ENCODE peak calls at places on chromosomes 11 and 22, in four cellular contexts. A is HepG2, J is GM12878, T is H1. N is an unnamed sample.
A peak's percentile ranks its signal among the peaks of the same experiment; 100 is the strongest.

GRCh38 chr11:73975479-73975757 is 7.2 kb downstream of the UCP2 start:
- DNase-seq in A (no peak), J (no peak), T (no peak), N (no peak)

GRCh38 chr22:39666495-39666894 is 95.9 kb downstream of the CACNA1I start:
- DNase-seq in A (no peak), J (no peak), T (no peak), N (no peak)

GRCh38 chr22:27125539-27125938 is 468.2 kb downstream of the MIAT start:
- DNase-seq in A (no peak), T (no peak), J (no peak), N (no peak)

GRCh38 chr22:35380537-35381423 is at the start of gene HMOX1:
- DNase-seq in J (no peak), T (peak; percentile 82), A (peak; percentile 73), N (peak; percentile 91)

GRCh38 chr11:44823920-44824704 is 97.3 kb downstream of the TSPAN18 start:
- DNase-seq in A (peak; percentile 52), J (no peak), T (peak; percentile 76), N (peak; percentile 85)

GRCh38 chr22:42261266-42261665 is 9.2 kb downstream of the TCF20 start:
- DNase-seq in J (no peak), T (no peak), A (no peak), N (no peak)

GRCh38 chr11:45651841-45652745 is 13.3 kb downstream of the CHST1 start:
- DNase-seq in J (no peak), T (peak; percentile 40), A (no peak), N (no peak)

GRCh38 chr11:47179655-47179991 is 2.9 kb upstream of the ARFGAP2 start:
- DNase-seq in A (peak; percentile 52), T (peak; percentile 65), J (peak; percentile 9), N (peak; percentile 79)

GRCh38 chr11:115911656-115912055 is 407.4 kb upstream of the CADM1 start:
- DNase-seq in T (no peak), A (no peak), J (no peak), N (no peak)

GRCh38 chr11:88402192-88402715 is 64.7 kb upstream of the CTSC start:
- DNase-seq in A (no peak), J (peak; percentile 17), T (no peak), N (no peak)

GRCh38 chr11:126544311-126545056 is 189.0 kb downstream of the ST3GAL4 start:
- DNase-seq in T (peak; percentile 56), J (no peak), A (no peak), N (peak; percentile 71)

GRCh38 chr11:123475478-123475877 is 45.4 kb downstream of the GRAMD1B start:
- DNase-seq in J (no peak), A (no peak), T (no peak), N (peak; percentile 72)

GRCh38 chr11:12376259-12376971 is 956 bp upstream of the PARVA start:
- DNase-seq in A (no peak), J (no peak), T (no peak), N (no peak)

GRCh38 chr11:87265132-87265531 is 227.4 kb downstream of the TMEM135 start:
- DNase-seq in J (no peak), T (no peak), A (no peak), N (no peak)

GRCh38 chr22:18152519-18152918 is 2.5 kb downstream of the USP18 start:
- DNase-seq in A (no peak), J (peak; percentile 26), T (no peak), N (no peak)

GRCh38 chr11:17979770-17980371 is 33.0 kb downstream of the SERGEF start:
- DNase-seq in A (peak; percentile 31), J (no peak), T (peak; percentile 63), N (peak; percentile 81)

GRCh38 chr22:24141586-24141985 is 39.7 kb upstream of the SUSD2 start:
- DNase-seq in T (no peak), A (no peak), J (no peak), N (no peak)

GRCh38 chr22:19038728-19039447 is 83.3 kb downstream of the DGCR2 start:
- DNase-seq in T (no peak), J (no peak), A (no peak), N (peak; percentile 55)

GRCh38 chr11:19472679-19473078 is 231.9 kb upstream of the E2F8 start:
- DNase-seq in J (peak; percentile 19), T (no peak), A (no peak), N (no peak)

GRCh38 chr11:776459-777287 is 614 bp downstream of the GATD1 start:
- DNase-seq in A (no peak), J (no peak), T (no peak), N (peak; percentile 89)

GRCh38 chr11:44568706-44569473 is 3.4 kb downstream of the CD82 start:
- DNase-seq in J (peak; percentile 63), A (no peak), T (no peak), N (no peak)

GRCh38 chr11:36069576-36070214 is 125.8 kb downstream of the LDLRAD3 start:
- DNase-seq in T (no peak), A (no peak), J (peak; percentile 15), N (peak; percentile 89)

GRCh38 chr11:107702723-107703122 is 9.1 kb downstream of the SLN start:
- DNase-seq in J (no peak), T (no peak), A (no peak), N (no peak)

GRCh38 chr11:63574856-63575602 is 11.8 kb upstream of the PLAAT2 start:
- DNase-seq in A (peak; percentile 76), J (no peak), T (no peak), N (no peak)

GRCh38 chr11:95829580-95830259 is 39.4 kb downstream of the CEP57 start:
- DNase-seq in J (no peak), T (no peak), A (no peak), N (no peak)

GRCh38 chr11:76265771-76266241 is 59.5 kb upstream of the WNT11 start:
- DNase-seq in T (no peak), J (no peak), A (no peak), N (no peak)

GRCh38 chr11:106281455-106282173 is 204.2 kb downstream of the AASDHPPT start:
- DNase-seq in A (no peak), T (no peak), J (no peak), N (no peak)

GRCh38 chr11:36558511-36559413 is 9.0 kb upstream of the RAG1 start:
- DNase-seq in A (no peak), T (no peak), J (peak; percentile 4), N (no peak)

GRCh38 chr11:99069831-99070444 is 49.2 kb downstream of the CNTN5 start:
- DNase-seq in J (peak; percentile 4), T (peak; percentile 51), A (peak; percentile 3), N (peak; percentile 45)

GRCh38 chr11:2933376-2934056 is 4.3 kb upstream of the PHLDA2 start:
- DNase-seq in J (peak; percentile 21), A (no peak), T (peak; percentile 56), N (peak; percentile 37)

GRCh38 chr11:108117746-108118371 is 3.5 kb upstream of the ACAT1 start:
- DNase-seq in T (no peak), A (peak; percentile 46), J (no peak), N (peak; percentile 62)

GRCh38 chr22:27474711-27475547 is 326.6 kb downstream of the MN1 start:
- DNase-seq in T (peak; percentile 62), A (no peak), J (no peak), N (peak; percentile 88)

GRCh38 chr11:92376146-92376599 is 151.6 kb downstream of the FAT3 start:
- DNase-seq in J (no peak), T (no peak), A (no peak), N (peak; percentile 27)

GRCh38 chr11:83521647-83522596 is 235.8 kb upstream of the CCDC90B start:
- DNase-seq in T (no peak), J (no peak), A (peak; percentile 15), N (peak; percentile 76)

GRCh38 chr22:17476838-17477237 is 86.5 kb upstream of the SLC25A18 start:
- DNase-seq in T (no peak), A (no peak), J (no peak), N (peak; percentile 52)

GRCh38 chr11:18347471-18348125 is 25.2 kb downstream of the GTF2H1 start:
- DNase-seq in T (no peak), J (no peak), A (no peak), N (no peak)

GRCh38 chr11:7894251-7894650 is 36.8 kb downstream of the OR10A6 start:
- DNase-seq in J (no peak), T (no peak), A (no peak), N (no peak)

GRCh38 chr11:7893792-7894191 is 37.3 kb downstream of the OR10A6 start:
- DNase-seq in J (no peak), T (no peak), A (no peak), N (no peak)

GRCh38 chr11:7890417-7891179 is 40.5 kb downstream of the OR10A6 start:
- DNase-seq in A (no peak), J (no peak), T (no peak), N (no peak)

GRCh38 chr11:7892059-7892699 is 38.9 kb downstream of the OR10A6 start:
- DNase-seq in T (no peak), J (no peak), A (no peak), N (no peak)

DNA sequence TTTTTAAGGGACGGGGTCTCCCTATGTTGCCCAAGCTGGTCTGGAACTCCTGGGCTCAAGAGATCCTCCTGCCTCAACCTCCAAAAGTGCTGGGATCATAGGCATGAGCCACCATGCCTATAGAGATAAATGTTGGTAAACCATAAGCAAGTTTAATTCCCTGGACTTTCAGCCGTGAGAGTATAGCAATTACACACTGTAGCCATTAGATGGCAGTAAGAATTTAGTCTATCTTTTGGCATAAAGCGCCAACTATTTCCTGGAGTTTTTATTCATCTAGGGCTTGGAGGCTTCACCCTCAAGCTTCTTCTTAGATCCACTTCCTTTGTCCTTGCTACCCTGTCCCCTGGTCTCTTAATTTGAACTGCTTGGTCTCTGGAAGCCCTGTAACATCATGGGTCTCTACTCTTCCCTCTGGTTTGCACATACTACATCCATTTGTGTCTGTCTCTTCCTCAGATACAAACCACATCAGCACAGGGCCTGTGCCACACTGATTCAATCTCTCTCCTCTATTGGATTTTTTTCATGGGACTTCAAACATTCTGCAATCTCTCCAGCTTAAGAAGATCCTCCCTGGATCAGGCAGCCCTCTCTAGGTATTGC is 38.2 kb downstream of the OR10A6 start:
- DNase-seq in T (no peak), J (no peak), A (peak; percentile 36), N (peak; percentile 85)
- TF ChIP-seq CREB1 in T (no peak), J (no peak), A (no peak), N (no peak)

GRCh38 chr11:69904331-69905201 is 85.3 kb upstream of the FGF3 start:
- DNase-seq in A (no peak), T (no peak), J (no peak), N (no peak)
- TF ChIP-seq CREB1 in A (no peak), T (no peak), J (no peak), N (no peak)

DNA sequence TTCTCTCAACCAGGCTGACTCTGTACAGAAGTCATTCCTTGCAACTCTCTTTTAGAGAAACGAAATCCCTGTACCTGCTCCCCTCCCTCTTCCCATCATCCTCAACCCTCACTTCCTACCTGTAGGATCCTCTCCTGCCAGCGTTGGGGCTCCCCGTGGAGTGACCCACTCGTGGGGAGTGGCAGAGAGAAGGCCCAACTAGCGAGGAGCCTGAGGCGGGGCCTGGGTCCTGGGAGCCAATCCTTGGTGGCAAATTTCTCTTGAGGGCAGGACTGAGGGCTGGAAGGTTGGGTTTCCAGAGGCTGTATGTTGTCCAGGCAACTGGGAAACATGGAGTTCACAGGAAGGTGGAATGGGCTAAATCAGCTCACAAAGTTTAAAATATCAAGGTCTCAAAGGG is 10.4 kb downstream of the NHERF4 start:
- DNase-seq in T (peak; percentile 92), J (no peak), A (peak; percentile 43), N (peak; percentile 96)
- TF ChIP-seq CREB1 in T (no peak), J (no peak), A (no peak), N (peak; percentile 25)

DNA sequence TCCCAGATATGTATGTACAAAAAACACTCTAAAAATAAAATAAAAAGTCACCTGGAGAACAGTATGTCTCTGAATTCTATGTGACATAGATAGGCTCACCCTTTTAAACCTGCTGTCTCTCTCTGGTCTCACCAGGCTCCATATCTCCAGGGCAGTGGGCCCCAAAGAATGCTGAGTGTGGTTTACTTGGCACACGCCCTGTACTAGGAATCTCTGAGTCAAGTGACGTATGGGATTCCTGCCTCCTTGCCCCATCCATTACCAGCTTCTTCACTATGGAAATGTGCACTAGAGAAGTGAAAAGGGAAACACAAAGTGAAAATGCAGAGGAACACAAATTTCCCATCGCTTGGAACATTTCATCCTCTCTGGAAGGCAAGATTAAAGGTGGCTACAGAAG is 722.2 kb upstream of the TENM4 start:
- DNase-seq in T (no peak), J (no peak), A (no peak), N (no peak)
- TF ChIP-seq CREB1 in T (no peak), J (no peak), A (no peak), N (no peak)